ENCODE peak calls at places on chromosome 22, in five cellular contexts. One of them, this sample, is unnamed.

GRCh38 chr22:25081409-25081824 is 118.2 kb upstream of the CRYBB3 start:
- DNase-seq in RWPE1: peak; percentile 20
- DNase-seq in suprapubic skin: no peak
- DNase-seq in GM13977: peak; percentile 75
- DNase-seq in spleen: no peak
- DNase-seq in this sample: no peak

GRCh38 chr22:49077036-49077393 is 750.7 kb downstream of the BRD1 start:
- DNase-seq in spleen: no peak
- DNase-seq in suprapubic skin: no peak
- DNase-seq in GM13977: no peak
- DNase-seq in RWPE1: no peak
- DNase-seq in this sample: no peak

GRCh38 chr22:30893434-30894370 is 74.9 kb downstream of the MORC2 start:
- DNase-seq in spleen: peak; percentile 61
- DNase-seq in GM13977: no peak
- DNase-seq in RWPE1: no peak
- DNase-seq in suprapubic skin: no peak
- DNase-seq in this sample: peak; percentile 82

GRCh38 chr22:29478326-29479276 is 1.4 kb upstream of the NEFH start:
- DNase-seq in RWPE1: peak; percentile 41
- DNase-seq in GM13977: peak; percentile 59
- DNase-seq in spleen: no peak
- DNase-seq in suprapubic skin: no peak
- DNase-seq in this sample: no peak

GRCh38 chr22:30204742-30205111 is 41.8 kb downstream of the LIF start:
- DNase-seq in GM13977: no peak
- DNase-seq in RWPE1: no peak
- DNase-seq in suprapubic skin: peak; percentile 81
- DNase-seq in spleen: no peak
- DNase-seq in this sample: no peak

GRCh38 chr22:30251661-30252226 is 5.2 kb upstream of the LIF start:
- DNase-seq in GM13977: no peak
- DNase-seq in RWPE1: peak; percentile 27
- DNase-seq in spleen: no peak
- DNase-seq in suprapubic skin: no peak
- DNase-seq in this sample: no peak

GRCh38 chr22:22169923-22170322 is 74.7 kb upstream of the VPREB1 start:
- DNase-seq in suprapubic skin: no peak
- DNase-seq in GM13977: no peak
- DNase-seq in RWPE1: no peak
- DNase-seq in spleen: no peak
- DNase-seq in this sample: no peak

GRCh38 chr22:22870577-22871398 is 16.8 kb upstream of the IGLL5 start:
- DNase-seq in GM13977: no peak
- DNase-seq in spleen: no peak
- DNase-seq in suprapubic skin: no peak
- DNase-seq in RWPE1: no peak
- DNase-seq in this sample: no peak

GRCh38 chr22:33680632-33681031 is 239.6 kb downstream of the LARGE1 start:
- DNase-seq in spleen: no peak
- DNase-seq in RWPE1: no peak
- DNase-seq in suprapubic skin: no peak
- DNase-seq in GM13977: no peak
- DNase-seq in this sample: no peak

GRCh38 chr22:29083576-29084566 is 11.0 kb downstream of the KREMEN1 start:
- DNase-seq in spleen: peak; percentile 78
- DNase-seq in GM13977: no peak
- DNase-seq in RWPE1: no peak
- DNase-seq in suprapubic skin: no peak
- DNase-seq in this sample: no peak

GRCh38 chr22:39170825-39171622 is 18.5 kb upstream of the CBX7 start:
- DNase-seq in GM13977: peak; percentile 86
- DNase-seq in RWPE1: peak; percentile 49
- DNase-seq in spleen: peak; percentile 97
- DNase-seq in suprapubic skin: peak; percentile 88
- DNase-seq in this sample: peak; percentile 95

GRCh38 chr22:17982572-17983141 is 41.7 kb downstream of the MICAL3 start:
- DNase-seq in GM13977: no peak
- DNase-seq in RWPE1: no peak
- DNase-seq in spleen: no peak
- DNase-seq in suprapubic skin: no peak
- DNase-seq in this sample: no peak

GRCh38 chr22:29782061-29782845 is 15.1 kb downstream of the UQCR10 start:
- DNase-seq in GM13977: no peak
- DNase-seq in spleen: no peak
- DNase-seq in RWPE1: no peak
- DNase-seq in suprapubic skin: no peak
- DNase-seq in this sample: no peak

GRCh38 chr22:22856364-22856763 is 31.3 kb upstream of the IGLL5 start:
- DNase-seq in spleen: no peak
- DNase-seq in suprapubic skin: no peak
- DNase-seq in GM13977: no peak
- DNase-seq in RWPE1: no peak
- DNase-seq in this sample: no peak

GRCh38 chr22:38180841-38181452 is 683 bp downstream of the PLA2G6 start:
- DNase-seq in suprapubic skin: no peak
- DNase-seq in RWPE1: no peak
- DNase-seq in GM13977: no peak
- DNase-seq in spleen: peak; percentile 85
- DNase-seq in this sample: no peak

GRCh38 chr22:33699176-33699575 is 221.1 kb downstream of the LARGE1 start:
- DNase-seq in suprapubic skin: no peak
- DNase-seq in spleen: no peak
- DNase-seq in RWPE1: no peak
- DNase-seq in GM13977: no peak
- DNase-seq in this sample: no peak

GRCh38 chr22:46774456-46775363 is 12.3 kb downstream of the TBC1D22A start:
- DNase-seq in GM13977: no peak
- DNase-seq in suprapubic skin: peak; percentile 59
- DNase-seq in RWPE1: no peak
- DNase-seq in spleen: peak; percentile 91
- DNase-seq in this sample: no peak

GRCh38 chr22:11253000-11253511 is 4274.9 kb upstream of the OR11H1 start:
- DNase-seq in GM13977: no peak
- DNase-seq in RWPE1: no peak
- DNase-seq in spleen: peak; percentile 73
- DNase-seq in suprapubic skin: peak; percentile 45
- DNase-seq in this sample: no peak

GRCh38 chr22:40200795-40201194 is 23.1 kb downstream of the TNRC6B start:
- DNase-seq in suprapubic skin: peak; percentile 4
- DNase-seq in GM13977: no peak
- DNase-seq in spleen: no peak
- DNase-seq in RWPE1: no peak
- DNase-seq in this sample: no peak

GRCh38 chr22:43384863-43385262 is 27.0 kb upstream of the MPPED1 start:
- DNase-seq in RWPE1: no peak
- DNase-seq in suprapubic skin: no peak
- DNase-seq in GM13977: no peak
- DNase-seq in spleen: no peak
- DNase-seq in this sample: no peak

GRCh38 chr22:38315801-38316339 is 1.4 kb downstream of the CSNK1E start:
- DNase-seq in suprapubic skin: no peak
- DNase-seq in spleen: peak; percentile 73
- DNase-seq in GM13977: peak; percentile 54
- DNase-seq in RWPE1: no peak
- DNase-seq in this sample: no peak

GRCh38 chr22:40504285-40505249 is 132.0 kb downstream of the MRTFA start:
- DNase-seq in GM13977: peak; percentile 40
- DNase-seq in RWPE1: no peak
- DNase-seq in suprapubic skin: no peak
- DNase-seq in spleen: no peak
- DNase-seq in this sample: no peak

GRCh38 chr22:29072193-29072978 is 449 bp upstream of the KREMEN1 start:
- DNase-seq in GM13977: peak; percentile 97
- DNase-seq in spleen: peak; percentile 95
- DNase-seq in RWPE1: peak; percentile 92
- DNase-seq in suprapubic skin: peak; percentile 91
- DNase-seq in this sample: no peak

GRCh38 chr22:32202539-32203180 is 2.2 kb downstream of the RFPL2 start:
- DNase-seq in suprapubic skin: no peak
- DNase-seq in spleen: no peak
- DNase-seq in GM13977: peak; percentile 64
- DNase-seq in RWPE1: peak; percentile 58
- DNase-seq in this sample: no peak
- TF ChIP-seq CTCF in suprapubic skin: peak; percentile 41
- TF ChIP-seq CTCF in spleen: peak; percentile 37
- TF ChIP-seq CTCF in GM13977: peak; percentile 41
- TF ChIP-seq CTCF in RWPE1: peak; percentile 78
- TF ChIP-seq CTCF in this sample: peak; percentile 53

GRCh38 chr22:32416556-32417085 is 4.6 kb upstream of the RTCB start:
- DNase-seq in GM13977: no peak
- DNase-seq in suprapubic skin: no peak
- DNase-seq in spleen: no peak
- DNase-seq in RWPE1: no peak
- DNase-seq in this sample: no peak

GRCh38 chr22:32411829-32412592 is at the start of gene RTCB:
- DNase-seq in suprapubic skin: peak; percentile 92
- DNase-seq in RWPE1: peak; percentile 50
- DNase-seq in GM13977: peak; percentile 77
- DNase-seq in spleen: peak; percentile 95
- DNase-seq in this sample: peak; percentile 96

GRCh38 chr22:32411388-32411787 is 659 bp downstream of the RTCB start:
- DNase-seq in GM13977: no peak
- DNase-seq in RWPE1: peak; percentile 43
- DNase-seq in suprapubic skin: no peak
- DNase-seq in spleen: no peak
- DNase-seq in this sample: no peak

GRCh38 chr22:32410459-32410858 is 1.6 kb downstream of the RTCB start:
- DNase-seq in GM13977: no peak
- DNase-seq in RWPE1: no peak
- DNase-seq in spleen: no peak
- DNase-seq in suprapubic skin: no peak
- DNase-seq in this sample: no peak

DNA sequence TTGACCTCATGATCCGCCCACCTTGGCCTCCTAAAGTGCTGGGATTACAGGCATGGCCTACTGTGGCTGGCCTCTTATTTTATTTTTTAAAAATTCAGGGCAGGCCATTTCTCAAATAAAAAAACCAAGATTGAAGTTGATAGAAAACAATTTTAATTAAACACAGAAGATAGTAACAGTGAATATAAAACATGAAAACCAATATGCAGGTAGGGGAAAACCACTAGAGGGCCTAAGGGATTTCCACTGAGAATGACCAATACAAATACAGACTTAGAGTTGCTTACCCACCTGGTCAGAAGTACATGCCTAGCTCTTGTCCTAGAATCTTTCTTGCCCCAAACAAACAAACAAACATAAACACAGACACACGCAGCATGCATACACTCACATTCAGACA is 1.7 kb upstream of the RTCB start:
- DNase-seq in GM13977: peak; percentile 49
- DNase-seq in spleen: no peak
- DNase-seq in RWPE1: peak; percentile 8
- DNase-seq in suprapubic skin: no peak
- DNase-seq in this sample: no peak
- TF ChIP-seq CTCF in GM13977: peak; percentile 31
- TF ChIP-seq CTCF in spleen: no peak
- TF ChIP-seq CTCF in RWPE1: peak; percentile 41
- TF ChIP-seq CTCF in suprapubic skin: no peak
- TF ChIP-seq CTCF in this sample: peak; percentile 30

GRCh38 chr22:50471197-50471847 is 3.5 kb downstream of the SBF1 start:
- DNase-seq in RWPE1: no peak
- DNase-seq in GM13977: no peak
- DNase-seq in suprapubic skin: no peak
- DNase-seq in spleen: no peak
- DNase-seq in this sample: no peak

GRCh38 chr22:50473855-50474671 is 772 bp downstream of the SBF1 start:
- DNase-seq in GM13977: no peak
- DNase-seq in spleen: peak; percentile 86
- DNase-seq in suprapubic skin: peak; percentile 67
- DNase-seq in RWPE1: no peak
- DNase-seq in this sample: no peak

GRCh38 chr22:50474711-50475651 is at the start of gene SBF1:
- DNase-seq in GM13977: peak; percentile 100
- DNase-seq in suprapubic skin: peak; percentile 90
- DNase-seq in spleen: peak; percentile 97
- DNase-seq in RWPE1: peak; percentile 94
- DNase-seq in this sample: peak; percentile 98

GRCh38 chr22:50471962-50472361 is 2.9 kb downstream of the SBF1 start:
- DNase-seq in GM13977: no peak
- DNase-seq in RWPE1: no peak
- DNase-seq in suprapubic skin: no peak
- DNase-seq in spleen: no peak
- DNase-seq in this sample: no peak

DNA sequence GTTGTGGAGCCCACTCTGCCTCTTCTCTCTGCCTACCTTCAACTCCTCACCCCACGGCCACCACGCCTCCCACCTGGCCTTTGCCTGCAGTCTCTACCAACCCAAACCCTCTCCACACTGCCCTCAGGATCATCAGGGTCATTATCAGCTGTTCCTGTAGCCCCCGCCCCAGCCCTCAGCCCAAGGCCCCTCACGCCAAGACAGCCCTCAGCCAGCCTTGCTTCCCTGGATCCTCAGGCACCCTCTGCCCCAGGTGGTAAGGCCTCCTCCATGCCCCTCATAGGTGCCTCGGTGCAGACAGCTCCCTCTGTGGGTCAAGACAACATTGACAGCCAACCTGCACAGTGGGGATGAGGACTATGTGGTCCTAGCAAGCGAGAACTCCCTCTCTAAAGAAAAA is 1.7 kb downstream of the SBF1 start:
- DNase-seq in RWPE1: no peak
- DNase-seq in suprapubic skin: no peak
- DNase-seq in GM13977: no peak
- DNase-seq in spleen: peak; percentile 79
- DNase-seq in this sample: no peak
- TF ChIP-seq CTCF in RWPE1: no peak
- TF ChIP-seq CTCF in suprapubic skin: no peak
- TF ChIP-seq CTCF in GM13977: peak; percentile 62
- TF ChIP-seq CTCF in spleen: peak; percentile 23
- TF ChIP-seq CTCF in this sample: peak; percentile 26

DNA sequence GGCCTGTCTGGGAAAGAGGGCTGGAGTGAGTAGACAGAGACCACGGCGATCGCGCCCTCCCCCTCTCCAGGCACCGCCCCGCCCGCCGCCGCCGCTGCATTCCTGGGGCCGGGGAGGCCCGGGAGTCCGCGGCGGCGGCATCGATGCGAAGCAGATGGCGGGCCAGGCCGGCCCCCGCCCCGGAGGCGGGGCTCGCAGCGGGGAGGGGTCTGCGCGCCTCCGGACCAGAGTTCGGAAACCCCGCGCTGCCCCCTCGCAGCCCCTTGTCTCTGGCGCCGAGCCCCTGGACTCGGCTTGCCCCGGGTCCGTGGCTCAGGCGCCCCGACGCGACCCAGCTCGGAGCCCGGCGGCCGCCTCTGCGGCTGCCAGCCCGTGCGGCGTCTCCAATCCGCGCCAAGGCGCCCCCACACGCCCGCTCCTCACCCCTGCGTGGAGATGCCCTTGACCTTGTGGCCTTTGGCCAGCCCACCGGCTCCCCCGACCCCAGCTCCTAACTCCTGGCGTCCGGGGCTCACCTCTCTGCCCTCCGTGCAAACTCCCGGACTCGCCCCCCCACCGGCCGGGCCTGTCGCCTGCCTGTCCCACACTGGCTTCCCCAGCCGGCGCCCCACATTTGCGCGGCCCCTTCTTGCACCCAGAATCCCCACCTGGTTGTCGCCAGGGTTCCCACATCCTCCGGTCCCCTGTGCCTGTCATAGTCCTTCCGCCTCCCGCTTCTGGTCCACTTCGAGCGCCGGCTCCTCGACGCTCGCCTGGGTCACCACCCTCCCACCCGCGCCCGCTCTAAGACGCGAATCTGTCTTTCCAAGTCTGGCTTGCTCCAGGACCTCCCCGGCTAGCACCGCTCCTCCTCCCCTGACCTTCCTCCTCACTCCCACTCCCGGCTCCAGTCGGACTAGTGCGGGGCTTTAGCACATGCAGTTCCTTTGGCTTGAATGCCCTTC is 1.0 kb downstream of the SCARF2 start:
- DNase-seq in RWPE1: no peak
- DNase-seq in spleen: peak; percentile 80
- DNase-seq in GM13977: peak; percentile 54
- DNase-seq in suprapubic skin: peak; percentile 72
- DNase-seq in this sample: no peak
- TF ChIP-seq CTCF in RWPE1: no peak
- TF ChIP-seq CTCF in spleen: no peak
- TF ChIP-seq CTCF in GM13977: no peak
- TF ChIP-seq CTCF in suprapubic skin: no peak
- TF ChIP-seq CTCF in this sample: no peak